ENCODE peak calls at places on chromosomes 1 and 21, in ten cellular contexts. E is fibroblast of the conjunctiva; S is HCT116; N is AG04449; Q is NCI-H1417; D is stimulated activated CD8-positive, alpha-beta memory T cell treated with anti-CD3 and anti-CD28 coated beads, Interleukin-4, amount 100 ng/mL, for 4 hours; W is activated CD4-positive, alpha-beta memory T cell treated with anti-CD3 and anti-CD28 coated beads, Interleukin-2, amount 10 ng/mL, durations not matched to agents 7 days and 5 days; V is endothelial cell of umbilical vein; A is uterus; L is left ventricle myocardium superior. U is an unnamed sample.

GRCh38 chr1:241846375-241846774 is 1.6 kb upstream of the EXO1 start:
- DNase-seq in W (no peak), Q (no peak), N (no peak), S (no peak), A (no peak), E (no peak), L (no peak), D (no peak), V (no peak), U (no peak)

GRCh38 chr1:204359131-204359473 is 627 bp downstream of the PLEKHA6 start:
- DNase-seq in W (no peak), V (no peak), E (no peak), A (no peak), Q (no peak), N (no peak), L (no peak), D (no peak), S (no peak), U (no peak)

GRCh38 chr1:198620951-198621824 is 17.7 kb upstream of the PTPRC start:
- DNase-seq in L (no peak), N (no peak), E (no peak), D (peak; percentile 46), Q (no peak), A (no peak), V (no peak), W (peak; percentile 84), S (no peak), U (no peak)

GRCh38 chr21:37207441-37208009 is 59.6 kb downstream of the VPS26C start:
- DNase-seq in E (no peak), L (peak; percentile 42), Q (no peak), S (peak; percentile 59), W (no peak), D (no peak), A (no peak), V (no peak), N (no peak), U (no peak)

GRCh38 chr1:1422465-1423244 is 1.6 kb upstream of the ANKRD65 start:
- DNase-seq in W (no peak), A (no peak), D (no peak), L (peak; percentile 25), S (no peak), Q (no peak), E (no peak), V (no peak), N (no peak), U (no peak)

GRCh38 chr1:205766038-205766437 is 9.2 kb downstream of the RAB29 start:
- DNase-seq in A (no peak), W (no peak), S (no peak), Q (no peak), E (no peak), V (peak; percentile 19), N (no peak), L (no peak), D (no peak), U (no peak)

GRCh38 chr1:154256666-154257065 is 15.8 kb upstream of the HAX1 start:
- DNase-seq in S (no peak), W (no peak), E (no peak), N (no peak), Q (no peak), A (no peak), L (no peak), D (no peak), V (no peak), U (no peak)

GRCh38 chr1:115133440-115133839 is 44.1 kb upstream of the TSPAN2 start:
- DNase-seq in V (peak; percentile 60), D (no peak), A (no peak), S (no peak), E (no peak), N (no peak), L (no peak), Q (no peak), W (no peak), U (no peak)

GRCh38 chr1:114108741-114109255 is 44.9 kb downstream of the SYT6 start:
- DNase-seq in Q (no peak), A (no peak), N (no peak), L (no peak), W (no peak), S (no peak), D (no peak), V (no peak), E (no peak), U (no peak)

GRCh38 chr1:225747566-225747965 is 30.1 kb upstream of the SRP9 start:
- DNase-seq in V (no peak), A (no peak), L (no peak), S (no peak), W (no peak), Q (no peak), E (no peak), N (no peak), D (no peak), U (no peak)

GRCh38 chr1:60697204-60697994 is 385.0 kb upstream of the NFIA start:
- DNase-seq in A (no peak), L (no peak), W (no peak), E (no peak), D (no peak), V (no peak), Q (peak; percentile 14), S (no peak), N (no peak), U (no peak)

GRCh38 chr1:9242338-9242969 is 7.9 kb downstream of the H6PD start:
- DNase-seq in A (peak; percentile 82), V (no peak), D (no peak), N (no peak), L (peak; percentile 91), Q (no peak), W (no peak), E (no peak), S (no peak), U (no peak)

GRCh38 chr1:98340511-98340910 is 321.0 kb upstream of the SNX7 start:
- DNase-seq in D (no peak), A (no peak), E (no peak), L (no peak), V (no peak), S (no peak), N (no peak), Q (no peak), W (no peak), U (no peak)

GRCh38 chr1:32393832-32394140 is 455 bp downstream of the BSDC1 start:
- DNase-seq in A (no peak), V (no peak), W (peak; percentile 51), S (no peak), E (no peak), L (no peak), Q (no peak), N (no peak), D (peak; percentile 7), U (peak; percentile 53)

GRCh38 chr1:110059133-110059863 is 11.2 kb downstream of the ALX3 start:
- DNase-seq in A (no peak), S (no peak), D (no peak), W (no peak), Q (no peak), L (no peak), E (no peak), N (no peak), V (no peak), U (no peak)

GRCh38 chr1:106536741-106537140 is 519.7 kb upstream of the PRMT6 start:
- DNase-seq in E (no peak), W (no peak), D (no peak), S (no peak), L (no peak), V (no peak), A (no peak), Q (no peak), N (peak; percentile 58), U (no peak)

GRCh38 chr1:204335085-204335484 is 24.6 kb downstream of the PLEKHA6 start:
- DNase-seq in W (no peak), V (peak; percentile 81), S (no peak), E (no peak), Q (no peak), D (no peak), L (no peak), A (no peak), N (no peak), U (no peak)

GRCh38 chr1:179883040-179883501 is 986 bp downstream of the TOR1AIP1 start:
- DNase-seq in W (no peak), N (no peak), S (no peak), E (no peak), V (no peak), L (no peak), D (no peak), A (no peak), Q (no peak), U (no peak)

GRCh38 chr1:172276120-172276818 is 144.2 kb upstream of the C1orf105 start:
- DNase-seq in S (no peak), Q (no peak), L (no peak), E (no peak), V (no peak), N (no peak), D (no peak), W (no peak), A (no peak), U (no peak)

GRCh38 chr1:161706483-161707347 is at the start of gene FCRLA:
- DNase-seq in E (no peak), A (no peak), Q (no peak), W (no peak), L (no peak), D (no peak), N (peak; percentile 81), S (no peak), V (no peak), U (no peak)

GRCh38 chr1:203173566-203173965 is 2.1 kb downstream of the MYBPH start:
- DNase-seq in L (no peak), V (no peak), D (no peak), S (no peak), Q (peak; percentile 15), E (no peak), A (no peak), N (no peak), W (no peak), U (no peak)

GRCh38 chr1:218459878-218460277 is 114.7 kb downstream of the TGFB2 start:
- DNase-seq in E (peak; percentile 79), S (peak; percentile 59), W (no peak), Q (no peak), L (no peak), V (peak; percentile 82), D (no peak), A (no peak), N (no peak), U (peak; percentile 10)

GRCh38 chr1:228500901-228501871 is 14.0 kb downstream of the RNF187 start:
- DNase-seq in Q (peak; percentile 53), N (no peak), V (peak; percentile 77), W (peak; percentile 90), L (peak; percentile 83), D (peak; percentile 82), S (peak; percentile 60), E (peak; percentile 80), A (peak; percentile 81), U (peak; percentile 86)

GRCh38 chr1:226625326-226625725 is 76.8 kb downstream of the STUM start:
- DNase-seq in S (no peak), Q (no peak), D (no peak), W (no peak), N (no peak), V (no peak), L (peak; percentile 13), A (peak; percentile 13), E (no peak), U (no peak)

GRCh38 chr1:83545450-83545849 is 453.5 kb downstream of the TTLL7 start:
- DNase-seq in V (no peak), L (no peak), E (no peak), D (no peak), Q (no peak), N (no peak), S (no peak), W (no peak), A (no peak), U (no peak)

GRCh38 chr1:67130673-67131072 is 4.1 kb downstream of the C1orf141 start:
- DNase-seq in S (no peak), L (no peak), A (no peak), E (no peak), D (no peak), W (no peak), N (no peak), Q (no peak), V (no peak), U (no peak)